ENCODE peak calls at places on chromosomes 6 and 20, in eight cellular contexts. B is right cardiac atrium, U is Panc1, Q is heart left ventricle, M is ascending aorta, E is heart right ventricle, S is ovary, H is cardiac muscle cell. V is an unnamed sample. For H3K4me1, the result is how much of the 10 kb centered on the place peaks cover.

GRCh38 chr6:44960898-44961297 is 367.2 kb upstream of the RUNX2 start:
- DNase-seq in B (no peak), U (peak), Q (no peak), M (no peak), E (no peak), S (no peak), H (peak), V (no peak)

GRCh38 chr6:108166664-108167448 is 1.0 kb downstream of the NR2E1 start:
- DNase-seq in B (no peak), U (no peak), Q (no peak), M (no peak), E (no peak), S (no peak), H (no peak), V (no peak)

GRCh38 chr6:166729658-166730057 is 102.6 kb upstream of the RPS6KA2 start:
- DNase-seq in B (no peak), U (no peak), Q (no peak), M (no peak), E (no peak), S (no peak), H (no peak), V (no peak)

GRCh38 chr6:168393126-168393870 is 47.7 kb upstream of the SMOC2 start:
- DNase-seq in B (peak), U (no peak), Q (peak), M (no peak), E (no peak), S (no peak), H (no peak), V (no peak)

GRCh38 chr6:111952821-111953535 is 79.7 kb upstream of the FYN start:
- DNase-seq in B (no peak), U (no peak), Q (no peak), M (no peak), E (no peak), S (no peak), H (no peak), V (no peak)

GRCh38 chr20:57811373-57812020 is 101.7 kb upstream of the PMEPA1 start:
- DNase-seq in B (peak), U (no peak), Q (no peak), M (no peak), E (no peak), S (no peak), H (no peak), V (no peak)

GRCh38 chr6:128597004-128597403 is 76.6 kb upstream of the PTPRK start:
- DNase-seq in B (no peak), U (no peak), Q (no peak), M (no peak), E (no peak), S (no peak), H (no peak), V (no peak)

GRCh38 chr6:106858653-106859092 is 115.9 kb downstream of the CD24 start:
- DNase-seq in B (no peak), U (no peak), Q (no peak), M (no peak), E (no peak), S (no peak), H (no peak), V (no peak)

GRCh38 chr6:1624071-1624847 is 14.5 kb downstream of the FOXC1 start:
- DNase-seq in B (peak), U (no peak), Q (no peak), M (no peak), E (no peak), S (no peak), H (no peak), V (peak)

GRCh38 chr6:106630366-106630765 is 988 bp downstream of the QRSL1 start:
- DNase-seq in B (no peak), U (no peak), Q (no peak), M (no peak), E (no peak), S (no peak), H (peak), V (no peak)

GRCh38 chr20:48750941-48751620 is 76.7 kb downstream of the PREX1 start:
- DNase-seq in B (peak), U (no peak), Q (peak), M (no peak), E (peak), S (no peak), H (peak), V (no peak)

GRCh38 chr20:50163570-50164317 is 10.2 kb upstream of the PEDS1 start:
- DNase-seq in B (peak), U (no peak), Q (peak), M (no peak), E (no peak), S (no peak), H (peak), V (peak)

GRCh38 chr6:145736854-145737181 is 1.5 kb upstream of the EPM2A start:
- DNase-seq in B (no peak), U (no peak), Q (no peak), M (no peak), E (no peak), S (no peak), H (peak), V (no peak)

GRCh38 chr6:133641111-133641510 is 247.8 kb upstream of the TCF21 start:
- DNase-seq in B (no peak), U (no peak), Q (no peak), M (no peak), E (no peak), S (no peak), H (no peak), V (no peak)

GRCh38 chr6:35052694-35053565 is 88.2 kb downstream of the TCP11 start:
- DNase-seq in B (peak), U (no peak), Q (no peak), M (no peak), E (no peak), S (peak), H (no peak), V (peak)

GRCh38 chr6:51892750-51893149 is 194.7 kb downstream of the PKHD1 start:
- DNase-seq in B (no peak), U (no peak), Q (no peak), M (no peak), E (no peak), S (no peak), H (no peak), V (no peak)

GRCh38 chr6:113050010-113050893 is 703.1 kb downstream of the RFPL4B start:
- DNase-seq in B (no peak), U (no peak), Q (no peak), M (no peak), E (no peak), S (no peak), H (peak), V (no peak)

GRCh38 chr6:20810732-20811111 is 276.5 kb downstream of the CDKAL1 start:
- DNase-seq in B (peak), U (no peak), Q (no peak), M (no peak), E (no peak), S (no peak), H (peak), V (no peak)

GRCh38 chr20:23289249-23289648 is 61.3 kb upstream of the NXT1 start:
- DNase-seq in B (no peak), U (no peak), Q (no peak), M (no peak), E (no peak), S (no peak), H (no peak), V (no peak)

GRCh38 chr6:34240329-34241248 is 3.9 kb downstream of the HMGA1 start:
- DNase-seq in B (no peak), U (no peak), Q (peak), M (no peak), E (no peak), S (no peak), H (no peak), V (no peak)

GRCh38 chr20:22568872-22569344 is 15.5 kb downstream of the FOXA2 start:
- DNase-seq in B (no peak), U (no peak), Q (no peak), M (no peak), E (no peak), S (no peak), H (no peak), V (no peak)

GRCh38 chr6:24935753-24936152 is at the start of gene RIPOR2:
- DNase-seq in B (peak), U (no peak), Q (peak), M (no peak), E (no peak), S (no peak), H (no peak), V (no peak)

GRCh38 chr6:138596591-138596990 is 97.3 kb upstream of the NHSL1 start:
- DNase-seq in B (no peak), U (no peak), Q (no peak), M (no peak), E (no peak), S (no peak), H (no peak), V (no peak)

GRCh38 chr6:135282425-135282824 is 101.3 kb downstream of the MYB start:
- DNase-seq in B (no peak), U (no peak), Q (no peak), M (no peak), E (no peak), S (no peak), H (no peak), V (no peak)

GRCh38 chr6:107917468-107918375 is 40.3 kb downstream of the SEC63 start:
- DNase-seq in B (no peak), U (no peak), Q (no peak), M (no peak), E (no peak), S (no peak), H (no peak), V (no peak)

GRCh38 chr6:97705568-97705967 is 422.6 kb upstream of the MMS22L start:
- DNase-seq in B (no peak), U (no peak), Q (no peak), M (no peak), E (no peak), S (no peak), H (peak), V (no peak)

GRCh38 chr6:84074988-84075781 is 41.6 kb downstream of the MRAP2 start:
- DNase-seq in B (no peak), U (no peak), Q (no peak), M (no peak), E (no peak), S (no peak), H (peak), V (no peak)

GRCh38 chr6:4907602-4908001 is 96.2 kb downstream of the RPP40 start:
- DNase-seq in B (no peak), U (no peak), Q (no peak), M (no peak), E (no peak), S (no peak), H (no peak), V (no peak)

GRCh38 chr20:33169176-33169794 is 1.3 kb downstream of the BPIFA2 start:
- DNase-seq in B (no peak), U (no peak), Q (no peak), M (no peak), E (no peak), S (no peak), H (no peak), V (no peak)

GRCh38 chr6:150336299-150336698 is 32.5 kb upstream of the IYD start:
- DNase-seq in B (no peak), U (no peak), Q (no peak), M (no peak), E (no peak), S (no peak), H (no peak), V (no peak)

GRCh38 chr6:25570608-25571007 is 81.4 kb upstream of the SCGN start:
- DNase-seq in B (no peak), U (no peak), Q (no peak), M (no peak), E (no peak), S (no peak), H (no peak), V (no peak)

GRCh38 chr20:42219005-42219404 is 600.8 kb upstream of the CHD6 start:
- DNase-seq in B (no peak), U (no peak), Q (no peak), M (no peak), E (no peak), S (no peak), H (no peak), V (no peak)

GRCh38 chr20:17786221-17786718 is 86.5 kb downstream of the BANF2 start:
- DNase-seq in B (peak), U (no peak), Q (no peak), M (no peak), E (no peak), S (peak), H (peak), V (peak)

GRCh38 chr6:130385059-130385695 is 19.4 kb downstream of the TMEM200A start:
- DNase-seq in B (no peak), U (no peak), Q (no peak), M (no peak), E (no peak), S (no peak), H (no peak), V (no peak)

GRCh38 chr6:135146160-135146920 is 34.8 kb upstream of the MYB start:
- DNase-seq in B (no peak), U (no peak), Q (no peak), M (no peak), E (no peak), S (no peak), H (no peak), V (no peak)

GRCh38 chr6:2038096-2038495 is 207.3 kb downstream of the GMDS start:
- DNase-seq in B (no peak), U (no peak), Q (no peak), M (no peak), E (no peak), S (no peak), H (peak), V (no peak)

GRCh38 chr20:48340915-48341314 is 486.9 kb downstream of the PREX1 start:
- DNase-seq in B (no peak), U (no peak), Q (no peak), M (no peak), E (no peak), S (no peak), H (no peak), V (no peak)

GRCh38 chr6:137487947-137488735 is 6.1 kb downstream of the OLIG3 start:
- DNase-seq in B (no peak), U (no peak), Q (no peak), M (no peak), E (no peak), S (no peak), H (no peak), V (no peak)

GRCh38 chr6:137488736-137489409 is 5.3 kb downstream of the OLIG3 start:
- DNase-seq in B (no peak), U (no peak), Q (no peak), M (no peak), E (no peak), S (no peak), H (no peak), V (no peak)

GRCh38 chr6:137490506-137490905 is 3.7 kb downstream of the OLIG3 start:
- DNase-seq in B (no peak), U (no peak), Q (no peak), M (no peak), E (no peak), S (no peak), H (no peak), V (no peak)

GRCh38 chr6:137490961-137491360 is 3.2 kb downstream of the OLIG3 start:
- DNase-seq in B (no peak), U (no peak), Q (no peak), M (no peak), E (no peak), S (no peak), H (no peak), V (no peak)

DNA sequence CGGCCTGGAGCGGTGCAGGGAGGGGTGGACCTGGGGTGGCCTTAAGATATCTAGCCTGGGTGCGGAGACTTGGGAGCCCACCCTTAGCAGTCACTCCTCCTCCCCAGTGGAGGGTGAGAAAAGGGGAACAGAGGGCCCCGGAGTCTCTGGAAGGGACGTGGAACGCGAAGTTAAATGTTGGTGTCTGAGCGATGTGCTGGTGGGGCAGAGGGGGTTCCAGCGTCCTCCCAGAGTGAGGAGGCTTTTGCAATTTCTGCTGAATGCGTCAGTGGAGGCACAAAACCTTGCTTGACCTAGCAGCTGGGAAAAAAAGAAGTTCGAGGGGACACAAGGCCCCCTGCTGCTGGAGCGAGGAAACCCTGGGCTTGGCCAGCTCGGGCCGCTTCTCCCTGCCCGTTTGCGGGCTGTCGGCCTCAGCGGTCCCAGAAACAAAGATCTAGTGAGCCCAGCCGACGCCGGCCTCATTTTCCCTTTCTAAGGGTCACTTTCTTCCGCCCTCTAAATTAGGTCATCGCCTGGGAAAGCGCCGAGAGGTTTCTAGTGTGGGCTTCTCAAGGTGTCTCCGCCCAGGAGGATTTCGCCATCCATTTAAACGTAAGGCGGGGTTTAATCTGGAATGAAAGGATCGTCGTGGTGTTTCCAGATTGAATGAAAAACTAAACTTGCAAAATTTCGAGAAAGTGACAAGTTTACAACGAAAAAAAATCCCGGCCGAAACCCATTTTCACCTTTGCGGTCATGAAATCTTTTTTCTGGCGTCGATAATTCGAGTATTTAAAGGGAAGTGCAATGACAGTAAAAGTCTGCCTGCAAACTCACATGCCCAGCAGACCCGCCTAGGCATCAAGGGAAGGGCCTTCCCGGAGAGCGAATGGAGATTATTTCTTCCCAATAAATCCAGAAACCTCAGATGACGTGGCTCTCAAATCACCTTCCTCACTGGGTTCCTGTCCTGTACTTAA is 4.5 kb downstream of the OLIG3 start:
- DNase-seq in B (no peak), U (no peak), Q (no peak), M (no peak), E (no peak), S (no peak), H (no peak), V (no peak)
- H3K4me1 ChIP-seq in B (under half), U (under half), Q (under half), M (under half), E (under half), S (under half), H (under half), V (under half)

GRCh38 chr6:32867559-32868256 is 13.7 kb downstream of the PSMB9 start:
- DNase-seq in B (no peak), U (no peak), Q (no peak), M (no peak), E (no peak), S (no peak), H (no peak), V (no peak)

GRCh38 chr6:32867022-32867477 is 13.1 kb downstream of the PSMB9 start:
- DNase-seq in B (no peak), U (no peak), Q (no peak), M (no peak), E (no peak), S (no peak), H (no peak), V (no peak)

GRCh38 chr6:32868257-32868788 is 14.3 kb downstream of the PSMB9 start:
- DNase-seq in B (peak), U (peak), Q (peak), M (no peak), E (peak), S (peak), H (peak), V (peak)

GRCh38 chr6:32862725-32863124 is 8.7 kb downstream of the PSMB9 start:
- DNase-seq in B (no peak), U (no peak), Q (no peak), M (no peak), E (no peak), S (no peak), H (no peak), V (no peak)

GRCh38 chr6:32865724-32866443 is 11.9 kb downstream of the PSMB9 start:
- DNase-seq in B (no peak), U (no peak), Q (no peak), M (no peak), E (no peak), S (no peak), H (no peak), V (no peak)
- H3K4me1 ChIP-seq in B (under half), U (under half), Q (under half), M (under half), E (under half), S (under half), H (under half), V (under half)

GRCh38 chr6:27400877-27401642 is 12.5 kb downstream of the ZNF391 start:
- DNase-seq in B (no peak), U (no peak), Q (no peak), M (no peak), E (no peak), S (no peak), H (no peak), V (no peak)
- H3K4me1 ChIP-seq in B (under half), U (under half), Q (under half), M (under half), E (under half), S (under half), H (under half), V (under half)

GRCh38 chr20:41003143-41003932 is 25.3 kb upstream of the TOP1 start:
- DNase-seq in B (peak), U (peak), Q (no peak), M (peak), E (peak), S (peak), H (peak), V (peak)
- H3K4me1 ChIP-seq in B (under half), U (under half), Q (under half), M (under half), E (under half), S (under half), H (under half), V (half or more)

GRCh38 chr6:170308761-170309160 is 2.2 kb downstream of the FAM120B start:
- DNase-seq in B (no peak), U (no peak), Q (no peak), M (no peak), E (no peak), S (no peak), H (no peak), V (no peak)

GRCh38 chr6:170305772-170306323 is 710 bp upstream of the FAM120B start:
- DNase-seq in B (no peak), U (no peak), Q (no peak), M (no peak), E (no peak), S (no peak), H (no peak), V (no peak)

GRCh38 chr6:170307080-170307545 is 555 bp downstream of the FAM120B start:
- DNase-seq in B (no peak), U (no peak), Q (no peak), M (no peak), E (no peak), S (no peak), H (no peak), V (no peak)

GRCh38 chr6:170311696-170312095 is 5.1 kb downstream of the FAM120B start:
- DNase-seq in B (no peak), U (no peak), Q (no peak), M (no peak), E (no peak), S (no peak), H (no peak), V (no peak)

DNA sequence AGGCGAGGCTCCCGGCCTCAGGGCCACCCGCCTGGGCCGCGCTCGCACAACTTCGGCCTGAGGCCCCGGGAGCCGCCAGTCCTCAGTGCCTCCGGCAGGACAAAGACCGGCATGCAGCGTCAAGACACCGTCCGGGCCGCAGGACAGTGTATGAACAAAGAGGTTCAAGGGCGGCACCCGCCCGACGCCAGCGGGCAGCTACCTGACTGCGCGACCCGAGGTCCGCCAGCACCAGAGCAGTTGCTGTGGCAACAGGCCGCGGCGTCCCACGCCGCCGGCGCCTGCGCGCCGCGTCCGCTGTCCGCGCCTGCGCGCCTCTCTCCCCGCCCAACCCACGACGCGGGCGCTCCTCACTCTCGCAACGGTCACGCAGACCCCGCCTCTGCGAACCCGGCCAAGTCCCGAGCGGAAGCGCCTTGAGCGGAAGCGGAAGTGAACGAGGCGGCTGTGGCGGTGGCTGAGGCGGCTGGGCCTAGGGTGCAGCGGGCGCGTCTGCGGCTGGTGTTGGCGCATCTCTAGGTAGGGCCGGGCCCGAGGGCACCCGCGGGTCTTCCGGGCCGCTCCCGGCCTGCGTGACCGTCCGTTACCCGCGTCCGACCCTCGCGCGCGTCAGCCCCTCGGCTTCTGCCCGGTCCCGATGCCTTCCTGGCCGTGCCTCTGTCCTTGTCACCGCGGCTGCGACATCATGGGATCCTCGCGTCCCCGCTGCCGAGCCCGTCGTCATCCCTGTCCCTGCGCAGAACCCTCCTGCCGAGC is at the start of gene FAM120B:
- DNase-seq in B (peak), U (peak), Q (peak), M (peak), E (peak), S (peak), H (peak), V (peak)
- H3K4me1 ChIP-seq in B (under half), U (under half), Q (under half), M (under half), E (under half), S (under half), H (under half), V (under half)